ENCODE peak calls at places on chromosomes 11 and 22, in five cellular contexts. N, C, I, G and M are unnamed samples.

GRCh38 chr11:61042961-61043540 is 59.2 kb upstream of the CD5 start:
- DNase-seq in N (no peak), C (no peak), I (no peak), G (no peak), M (no peak)

GRCh38 chr11:11701070-11701469 is 79.3 kb upstream of the GALNT18 start:
- DNase-seq in N (peak), C (peak), I (no peak), G (no peak), M (peak)

GRCh38 chr11:70477607-70478006 is 79.3 kb downstream of the CTTN start:
- DNase-seq in N (no peak), C (no peak), I (no peak), G (no peak), M (no peak)

GRCh38 chr11:3130269-3131071 is 34.6 kb downstream of the OSBPL5 start:
- DNase-seq in N (no peak), C (no peak), I (no peak), G (peak), M (peak)

GRCh38 chr11:119149371-119150275 is 771 bp downstream of the ABCG4 start:
- DNase-seq in N (no peak), C (no peak), I (no peak), G (no peak), M (no peak)

GRCh38 chr11:34501500-34501899 is 12.1 kb downstream of the ELF5 start:
- DNase-seq in N (peak), C (no peak), I (no peak), G (no peak), M (peak)

GRCh38 chr11:94199367-94200130 is 70.9 kb downstream of the PANX1 start:
- DNase-seq in N (no peak), C (no peak), I (no peak), G (no peak), M (no peak)

GRCh38 chr11:63553759-63554158 is 9.4 kb downstream of the PLAAT2 start:
- DNase-seq in N (no peak), C (no peak), I (no peak), G (no peak), M (no peak)

GRCh38 chr11:46414466-46414796 is 22.9 kb upstream of the CHRM4 start:
- DNase-seq in N (no peak), C (no peak), I (no peak), G (no peak), M (no peak)

GRCh38 chr11:68009391-68010000 is 631 bp upstream of the ALDH3B1 start:
- DNase-seq in N (no peak), C (no peak), I (no peak), G (peak), M (no peak)

GRCh38 chr11:122267602-122268001 is 151.6 kb upstream of the BLID start:
- DNase-seq in N (peak), C (no peak), I (no peak), G (no peak), M (no peak)

GRCh38 chr11:103773059-103773458 is 263.4 kb upstream of the DDI1 start:
- DNase-seq in N (peak), C (no peak), I (no peak), G (no peak), M (no peak)

GRCh38 chr11:22337571-22338464 is at the start of gene SLC17A6:
- DNase-seq in N (no peak), C (no peak), I (no peak), G (no peak), M (peak)

GRCh38 chr11:117000741-117001096 is 97.5 kb downstream of the SIK3 start:
- DNase-seq in N (no peak), C (no peak), I (no peak), G (no peak), M (no peak)

GRCh38 chr11:63663809-63664208 is 7.4 kb downstream of the ATL3 start:
- DNase-seq in N (no peak), C (no peak), I (no peak), G (no peak), M (peak)

GRCh38 chr22:50459016-50459415 is 15.8 kb downstream of the SBF1 start:
- DNase-seq in N (no peak), C (no peak), I (no peak), G (no peak), M (no peak)

GRCh38 chr11:61417670-61418069 is 12.1 kb downstream of the CPSF7 start:
- DNase-seq in N (no peak), C (no peak), I (no peak), G (no peak), M (no peak)

GRCh38 chr11:75105462-75105925 is 8.8 kb upstream of the OR2AT4 start:
- DNase-seq in N (no peak), C (peak), I (no peak), G (no peak), M (no peak)

GRCh38 chr11:79637219-79637618 is 196.4 kb upstream of the TENM4 start:
- DNase-seq in N (no peak), C (no peak), I (no peak), G (no peak), M (no peak)

GRCh38 chr22:45284705-45285305 is at the start of gene UPK3A:
- DNase-seq in N (no peak), C (peak), I (no peak), G (peak), M (peak)

GRCh38 chr11:31779268-31779879 is 31.7 kb downstream of the PAX6 start:
- DNase-seq in N (peak), C (no peak), I (peak), G (no peak), M (peak)

GRCh38 chr22:23289851-23290724 is 109.8 kb downstream of the BCR start:
- DNase-seq in N (no peak), C (no peak), I (peak), G (no peak), M (peak)

GRCh38 chr22:35893698-35894097 is 134.9 kb downstream of the RBFOX2 start:
- DNase-seq in N (no peak), C (no peak), I (no peak), G (no peak), M (no peak)

GRCh38 chr11:107770546-107770945 is 58.7 kb upstream of the SLN start:
- DNase-seq in N (no peak), C (no peak), I (no peak), G (no peak), M (no peak)

GRCh38 chr22:23696326-23696851 is 5.6 kb downstream of the RGL4 start:
- DNase-seq in N (no peak), C (no peak), I (no peak), G (no peak), M (no peak)

GRCh38 chr11:99370557-99371200 is 349.9 kb downstream of the CNTN5 start:
- DNase-seq in N (peak), C (no peak), I (no peak), G (no peak), M (peak)

GRCh38 chr22:26679003-26679629 is 21.7 kb downstream of the MIAT start:
- DNase-seq in N (peak), C (peak), I (peak), G (no peak), M (peak)

GRCh38 chr11:106329273-106330018 is 252.0 kb downstream of the AASDHPPT start:
- DNase-seq in N (no peak), C (no peak), I (no peak), G (no peak), M (no peak)
- H3K27ac ChIP-seq in N (no peak), C (no peak), I (no peak), G (no peak), M (no peak)

GRCh38 chr11:72705442-72706365 is 31.5 kb upstream of the PDE2A start:
- DNase-seq in N (no peak), C (no peak), I (no peak), G (no peak), M (no peak)

GRCh38 chr11:72703281-72704008 is 29.2 kb upstream of the PDE2A start:
- DNase-seq in N (no peak), C (no peak), I (no peak), G (no peak), M (no peak)

GRCh38 chr11:72702842-72703241 is 28.6 kb upstream of the PDE2A start:
- DNase-seq in N (no peak), C (no peak), I (no peak), G (no peak), M (no peak)

GRCh38 chr11:72704783-72705287 is 30.6 kb upstream of the PDE2A start:
- DNase-seq in N (no peak), C (no peak), I (no peak), G (no peak), M (no peak)

GRCh38 chr11:72704028-72704782 is 30.0 kb upstream of the PDE2A start:
- DNase-seq in N (no peak), C (no peak), I (no peak), G (no peak), M (no peak)
- TF ChIP-seq CTCF in N (peak), C (peak), I (no peak), G (no peak), M (no peak)

GRCh38 chr11:59151761-59152160 is 9.1 kb downstream of the FAM111A start:
- DNase-seq in N (no peak), C (no peak), I (no peak), G (no peak), M (no peak)
- H3K27ac ChIP-seq in N (no peak), C (no peak), I (no peak), G (no peak), M (no peak)

DNA sequence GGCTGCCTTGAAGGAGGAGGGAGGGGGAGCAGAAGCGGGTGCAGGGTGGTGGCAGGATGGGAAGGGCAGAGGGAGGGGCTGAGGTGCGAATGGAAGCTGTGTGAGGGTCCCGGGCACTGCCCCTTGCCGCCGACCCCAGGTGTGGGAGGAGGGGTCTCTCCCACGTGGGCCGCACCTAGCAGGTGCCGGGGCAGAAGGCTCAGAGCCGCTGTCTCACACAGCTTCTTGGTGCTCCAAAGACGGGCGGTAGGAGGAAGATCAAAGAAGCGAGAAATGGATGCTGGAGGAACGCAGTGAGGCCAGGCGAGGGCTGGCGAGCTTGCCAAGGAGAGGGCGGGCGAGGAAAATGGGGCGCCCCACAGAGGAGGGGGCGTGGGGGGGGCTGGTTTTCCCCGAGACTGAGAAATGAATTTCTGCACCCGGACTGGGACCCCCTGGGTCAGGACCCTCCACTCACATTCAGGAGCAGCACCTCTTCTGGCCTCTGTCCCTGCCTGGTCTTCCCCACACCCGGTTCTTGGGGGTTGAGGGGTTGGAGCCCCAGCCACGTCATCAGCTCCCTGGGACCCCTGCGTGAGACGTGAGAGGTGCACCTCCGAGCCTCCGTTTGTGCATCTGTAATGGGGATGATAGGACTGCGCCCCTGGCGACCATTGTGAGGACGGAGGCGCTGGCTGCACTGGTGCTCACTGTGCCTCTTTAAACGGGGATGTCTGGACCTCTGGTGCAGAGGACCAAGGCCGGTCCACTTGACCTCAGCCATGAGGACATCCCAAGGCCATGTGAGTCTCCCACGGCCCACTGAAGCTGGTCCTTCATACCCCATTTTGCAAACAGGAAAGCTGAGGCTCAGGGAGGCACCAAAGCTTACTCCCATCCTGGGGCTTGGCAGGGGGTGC is 16.8 kb downstream of the LSP1 start:
- DNase-seq in N (no peak), C (no peak), I (no peak), G (no peak), M (no peak)
- TF ChIP-seq CTCF in N (peak), C (peak), I (peak), G (no peak), M (no peak)

DNA sequence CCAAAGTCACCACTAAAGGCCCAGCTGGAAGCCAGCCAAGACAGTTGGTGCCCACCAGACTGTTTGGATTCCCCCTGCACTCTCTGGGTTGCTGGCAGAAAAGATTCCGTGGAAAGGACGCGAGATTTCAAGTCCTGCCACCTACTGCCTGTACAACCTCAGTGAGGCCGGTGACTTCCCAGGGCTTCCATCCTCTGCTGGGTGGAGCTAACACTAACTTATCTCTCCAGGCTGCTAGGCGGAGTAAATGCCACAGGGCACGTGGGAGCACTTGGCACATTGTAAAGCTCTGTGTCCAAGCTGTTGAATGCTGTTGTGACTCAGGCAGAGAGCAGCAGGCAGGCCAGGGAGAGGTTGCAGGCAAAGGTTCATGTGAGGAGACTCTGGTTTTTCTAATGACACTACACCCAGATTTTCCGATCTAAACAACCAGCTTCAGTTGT is 50.9 kb upstream of the CDON start:
- DNase-seq in N (peak), C (peak), I (peak), G (peak), M (peak)
- H3K27ac ChIP-seq in N (peak), C (no peak), I (peak), G (peak), M (peak)

GRCh38 chr11:57761301-57762234 is at the start of gene CTNND1:
- DNase-seq in N (peak), C (peak), I (peak), G (peak), M (peak)
- TF ChIP-seq CTCF in N (no peak), C (no peak), I (no peak), G (no peak), M (no peak)

GRCh38 chr11:15841898-15842297 is 514.4 kb downstream of the SOX6 start:
- DNase-seq in N (no peak), C (no peak), I (no peak), G (no peak), M (no peak)

GRCh38 chr11:15848769-15849168 is 507.6 kb downstream of the SOX6 start:
- DNase-seq in N (no peak), C (no peak), I (no peak), G (no peak), M (no peak)

GRCh38 chr11:15843309-15843857 is 513.0 kb downstream of the SOX6 start:
- DNase-seq in N (no peak), C (no peak), I (no peak), G (no peak), M (no peak)

GRCh38 chr11:15842345-15842744 is 514.0 kb downstream of the SOX6 start:
- DNase-seq in N (no peak), C (no peak), I (no peak), G (no peak), M (no peak)

DNA sequence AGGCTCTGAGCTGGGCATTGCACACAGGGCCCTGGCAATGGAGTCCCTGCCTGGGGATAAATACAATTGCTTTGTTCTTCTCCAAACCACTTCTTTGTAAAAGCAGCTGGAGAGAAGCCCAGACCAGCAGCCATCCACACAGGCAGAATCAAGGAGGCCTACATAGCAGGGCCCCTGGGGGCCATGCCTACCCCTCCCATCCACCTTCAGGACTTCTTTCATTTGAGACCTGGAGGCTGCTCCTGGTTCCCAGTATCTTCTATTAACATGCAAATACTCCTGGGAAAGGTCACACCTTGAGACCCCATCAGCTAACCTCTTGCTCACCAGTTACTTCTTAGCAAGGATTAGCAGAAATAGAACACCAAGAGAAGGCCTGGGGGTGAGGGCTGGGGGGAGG is 511.1 kb downstream of the SOX6 start:
- DNase-seq in N (no peak), C (no peak), I (no peak), G (no peak), M (no peak)
- H3K27ac ChIP-seq in N (no peak), C (no peak), I (no peak), G (no peak), M (no peak)